ENCODE peak calls at places on chromosomes 16 and 17, in four cellular contexts. U is coronary artery, P is esophagus squamous epithelium, N is skeletal muscle cell. K is an unnamed sample.

GRCh38 chr17:77476920-77477805 is 336.4 kb downstream of the SEC14L1 start:
- DNase-seq in U (peak), P (no peak), N (peak), K (peak)

GRCh38 chr16:30786115-30786935 is 680 bp downstream of the ZNF629 start:
- DNase-seq in U (no peak), P (no peak), N (no peak), K (no peak)

GRCh38 chr17:80047176-80047575 is 10.7 kb downstream of the CCDC40 start:
- DNase-seq in U (no peak), P (no peak), N (no peak), K (no peak)

GRCh38 chr17:70503449-70503848 is 334.1 kb downstream of the KCNJ2 start:
- DNase-seq in U (no peak), P (no peak), N (no peak), K (no peak)

GRCh38 chr16:70553645-70554044 is 30.0 kb downstream of the SF3B3 start:
- DNase-seq in U (no peak), P (no peak), N (peak), K (peak)

GRCh38 chr17:58702045-58702476 is 9.7 kb downstream of the RAD51C start:
- DNase-seq in U (no peak), P (no peak), N (no peak), K (no peak)

GRCh38 chr16:69112285-69113129 is 7.1 kb downstream of the HAS3 start:
- DNase-seq in U (no peak), P (no peak), N (no peak), K (no peak)

GRCh38 chr17:82287849-82288601 is 14.5 kb upstream of the CSNK1D start:
- DNase-seq in U (no peak), P (peak), N (no peak), K (no peak)

GRCh38 chr17:7737601-7738000 is 20.1 kb downstream of the DNAH2 start:
- DNase-seq in U (no peak), P (no peak), N (no peak), K (no peak)

GRCh38 chr16:9820481-9821246 is 361.6 kb downstream of the GRIN2A start:
- DNase-seq in U (no peak), P (no peak), N (no peak), K (no peak)

GRCh38 chr16:70453891-70454220 is 539 bp upstream of the FCSK start:
- DNase-seq in U (no peak), P (no peak), N (no peak), K (no peak)

GRCh38 chr16:11534262-11534661 is 52.5 kb downstream of the LITAF start:
- DNase-seq in U (no peak), P (no peak), N (no peak), K (no peak)

GRCh38 chr16:48446534-48446920 is 61.3 kb upstream of the SIAH1 start:
- DNase-seq in U (no peak), P (no peak), N (no peak), K (no peak)

GRCh38 chr16:46845952-46846351 is 15.0 kb upstream of the C16orf87 start:
- DNase-seq in U (no peak), P (no peak), N (no peak), K (no peak)

GRCh38 chr17:2042355-2042929 is 620 bp downstream of the OVCA2 start:
- DNase-seq in U (no peak), P (no peak), N (no peak), K (no peak)

GRCh38 chr16:64012166-64012565 is 1109.7 kb downstream of the CDH11 start:
- DNase-seq in U (no peak), P (no peak), N (peak), K (peak)

GRCh38 chr16:82082543-82083244 is 47.6 kb downstream of the HSD17B2 start:
- DNase-seq in U (no peak), P (no peak), N (no peak), K (no peak)

GRCh38 chr17:70290770-70291169 is 121.4 kb downstream of the KCNJ2 start:
- DNase-seq in U (no peak), P (no peak), N (peak), K (no peak)

GRCh38 chr16:10120953-10121352 is 61.3 kb downstream of the GRIN2A start:
- DNase-seq in U (no peak), P (no peak), N (no peak), K (no peak)

GRCh38 chr17:80738406-80738805 is 193.8 kb downstream of the RPTOR start:
- DNase-seq in U (no peak), P (no peak), N (no peak), K (no peak)

GRCh38 chr16:596736-597060 is 6.8 kb downstream of the RAB40C start:
- DNase-seq in U (no peak), P (no peak), N (no peak), K (no peak)

GRCh38 chr17:76153640-76154039 is 12.6 kb upstream of the FOXJ1 start:
- DNase-seq in U (peak), P (no peak), N (no peak), K (no peak)

GRCh38 chr17:71055128-71055527 is 885.8 kb downstream of the KCNJ2 start:
- DNase-seq in U (no peak), P (no peak), N (no peak), K (no peak)

GRCh38 chr17:36936455-36936934 is 780 bp upstream of the LHX1 start:
- DNase-seq in U (peak), P (no peak), N (no peak), K (no peak)

GRCh38 chr17:45284176-45285140 is 22.6 kb upstream of the SPATA32 start:
- DNase-seq in U (no peak), P (no peak), N (no peak), K (no peak)

GRCh38 chr17:10987786-10988185 is 149.9 kb upstream of the PIRT start:
- DNase-seq in U (no peak), P (no peak), N (no peak), K (no peak)

GRCh38 chr17:49108318-49108717 is 24.3 kb upstream of the B4GALNT2 start:
- DNase-seq in U (no peak), P (no peak), N (peak), K (no peak)

GRCh38 chr17:40058151-40058784 is 4.1 kb upstream of the MED24 start:
- DNase-seq in U (no peak), P (no peak), N (no peak), K (no peak)

GRCh38 chr16:49552273-49552928 is 178.8 kb downstream of the C16orf78 start:
- DNase-seq in U (no peak), P (no peak), N (no peak), K (no peak)

GRCh38 chr17:16378631-16379282 is 2.1 kb upstream of the UBB start:
- DNase-seq in U (no peak), P (no peak), N (no peak), K (no peak)

GRCh38 chr17:39092672-39093250 is 58.7 kb downstream of the PLXDC1 start:
- DNase-seq in U (no peak), P (no peak), N (no peak), K (no peak)

GRCh38 chr17:56777859-56778258 is 55.9 kb downstream of the C17orf67 start:
- DNase-seq in U (no peak), P (no peak), N (peak), K (no peak)

DNA sequence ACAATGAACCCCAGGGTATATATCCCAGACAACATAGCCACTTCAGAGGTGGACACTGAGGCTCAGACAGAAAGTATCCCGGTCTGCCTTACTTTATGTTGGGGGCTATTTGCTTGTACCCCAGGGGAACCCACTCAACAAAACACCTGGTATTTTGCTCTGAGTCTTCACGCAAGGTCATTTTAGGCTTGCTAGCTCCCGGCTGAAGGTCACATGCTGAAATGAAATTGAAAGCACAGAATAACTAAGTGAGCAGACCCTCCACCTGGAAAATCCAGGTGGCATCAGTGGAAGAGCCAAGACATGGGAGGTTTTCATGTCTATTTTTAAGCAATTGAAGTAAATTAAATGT is 4.1 kb upstream of the KDM8 start:
- DNase-seq in U (no peak), P (no peak), N (no peak), K (no peak)
- H3K4me3 ChIP-seq in U (no peak), P (no peak), N (no peak), K (no peak)

GRCh38 chr17:31488264-31488981 is 96.9 kb downstream of the RAB11FIP4 start:
- DNase-seq in U (no peak), P (no peak), N (no peak), K (no peak)

GRCh38 chr17:31488982-31489294 is 97.5 kb downstream of the RAB11FIP4 start:
- DNase-seq in U (no peak), P (no peak), N (no peak), K (no peak)

GRCh38 chr17:31486351-31487062 is 95.0 kb downstream of the RAB11FIP4 start:
- DNase-seq in U (no peak), P (no peak), N (no peak), K (no peak)

GRCh38 chr17:31487063-31487647 is 95.7 kb downstream of the RAB11FIP4 start:
- DNase-seq in U (no peak), P (no peak), N (no peak), K (no peak)

DNA sequence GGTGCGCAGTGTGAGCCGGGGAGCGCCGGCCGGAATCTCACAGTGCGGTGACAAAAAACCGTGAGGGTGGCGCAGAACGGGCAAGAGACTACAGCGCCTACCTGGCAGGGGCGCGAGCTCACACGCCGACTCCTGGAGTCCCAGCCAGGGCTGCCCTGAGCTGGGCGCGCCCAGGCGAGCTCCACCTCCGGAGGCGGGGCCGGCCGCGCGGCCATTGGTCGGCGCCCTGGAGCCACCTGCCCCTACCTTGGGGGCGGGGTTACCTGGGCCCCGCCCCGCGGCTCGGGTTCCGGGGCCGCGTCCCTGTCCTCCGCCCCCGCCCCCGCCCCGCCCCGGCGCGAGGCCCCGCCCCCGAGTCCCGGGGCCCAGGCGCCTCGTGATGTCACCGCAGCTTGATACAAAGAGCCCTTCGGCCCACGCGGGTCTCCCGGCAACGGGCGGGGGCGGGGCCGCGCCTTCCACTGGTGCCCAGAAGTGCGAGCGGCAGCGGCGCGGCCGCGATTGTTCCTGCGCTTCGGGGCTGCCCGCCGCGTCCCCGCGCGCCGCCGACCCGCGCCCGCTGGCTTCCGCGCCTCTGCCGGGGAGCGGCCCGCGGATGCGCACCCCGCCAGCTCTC is 96.3 kb downstream of the RAB11FIP4 start:
- DNase-seq in U (no peak), P (peak), N (no peak), K (no peak)
- H3K4me3 ChIP-seq in U (peak), P (peak), N (peak), K (no peak)

GRCh38 chr16:87702325-87702811 is 63.4 kb downstream of the KLHDC4 start:
- DNase-seq in U (no peak), P (no peak), N (no peak), K (no peak)

GRCh38 chr16:87705780-87706277 is 60.0 kb downstream of the KLHDC4 start:
- DNase-seq in U (no peak), P (no peak), N (no peak), K (no peak)

GRCh38 chr16:87704754-87705353 is 60.9 kb downstream of the KLHDC4 start:
- DNase-seq in U (no peak), P (no peak), N (no peak), K (no peak)

GRCh38 chr16:87703071-87703470 is 62.7 kb downstream of the KLHDC4 start:
- DNase-seq in U (no peak), P (no peak), N (no peak), K (no peak)

GRCh38 chr16:87703835-87704375 is 61.9 kb downstream of the KLHDC4 start:
- DNase-seq in U (no peak), P (no peak), N (no peak), K (no peak)
- H3K4me3 ChIP-seq in U (no peak), P (no peak), N (no peak), K (no peak)

GRCh38 chr17:9360610-9361571 is 214.7 kb downstream of the STX8 start:
- DNase-seq in U (no peak), P (no peak), N (no peak), K (peak)
- H3K4me3 ChIP-seq in U (no peak), P (no peak), N (no peak), K (no peak)

DNA sequence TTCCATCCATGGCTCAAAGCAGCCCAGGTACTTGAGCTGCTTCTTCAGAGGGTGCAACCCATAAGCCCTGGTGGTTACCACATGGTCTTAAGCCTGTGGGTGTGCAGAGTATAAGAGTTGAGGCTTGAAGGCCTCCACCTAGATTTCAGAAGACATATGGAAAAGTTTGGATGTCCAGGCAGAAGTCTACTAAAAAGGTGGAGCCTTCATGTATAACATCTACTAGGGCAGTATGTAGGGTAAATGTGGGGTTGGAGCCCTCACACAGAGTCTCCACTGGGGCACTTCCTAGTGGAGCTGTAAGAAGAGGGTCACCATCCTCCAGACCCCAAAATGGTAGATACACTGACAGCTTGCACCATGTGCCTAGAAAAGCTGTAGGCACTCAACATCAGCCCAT is 120.9 kb downstream of the HS3ST3A1 start:
- DNase-seq in U (no peak), P (no peak), N (no peak), K (no peak)
- H3K4me3 ChIP-seq in U (no peak), P (no peak), N (no peak), K (no peak)

GRCh38 chr17:78668847-78669246 is 91.7 kb upstream of the DNAH17 start:
- DNase-seq in U (peak), P (no peak), N (no peak), K (no peak)
- H3K4me3 ChIP-seq in U (no peak), P (no peak), N (no peak), K (no peak)

GRCh38 chr17:78879679-78880186 is 23.3 kb downstream of the CEP295NL start:
- DNase-seq in U (peak), P (no peak), N (peak), K (peak)
- H3K4me3 ChIP-seq in U (peak), P (peak), N (no peak), K (no peak)

GRCh38 chr16:56607675-56608042 is 725 bp upstream of the MT2A start:
- DNase-seq in U (no peak), P (no peak), N (no peak), K (no peak)
- H3K4me3 ChIP-seq in U (peak), P (peak), N (peak), K (peak)

GRCh38 chr16:79597277-79597676 is 3.3 kb downstream of the MAF start:
- DNase-seq in U (no peak), P (no peak), N (no peak), K (no peak)

GRCh38 chr16:79593074-79593531 is 7.4 kb downstream of the MAF start:
- DNase-seq in U (no peak), P (no peak), N (no peak), K (no peak)

GRCh38 chr16:79593754-79594153 is 6.8 kb downstream of the MAF start:
- DNase-seq in U (no peak), P (no peak), N (no peak), K (no peak)

GRCh38 chr16:79595916-79596450 is 4.6 kb downstream of the MAF start:
- DNase-seq in U (no peak), P (no peak), N (no peak), K (no peak)

GRCh38 chr16:79595261-79595660 is 5.3 kb downstream of the MAF start:
- DNase-seq in U (no peak), P (no peak), N (no peak), K (no peak)
- H3K4me3 ChIP-seq in U (peak), P (peak), N (no peak), K (no peak)

K was measured in AG09309.